ENCODE peak calls at places on chromosomes 5 and 9, in seven cellular contexts. T is smooth muscle cell of the brain vasculature, P is GM23248, J is left ventricle myocardium superior, U is NCI-H1092, H is germinal center, Y is transverse colon. N is an unnamed sample.

GRCh38 chr5:3226171-3226570 is 369.5 kb upstream of the IRX1 start:
- DNase-seq in T (no peak), P (peak; percentile 2), J (peak; percentile 48), U (peak; percentile 66), H (no peak), Y (no peak), N (no peak)

GRCh38 chr9:93918071-93918470 is 37.1 kb downstream of the BARX1 start:
- DNase-seq in T (no peak), P (no peak), J (no peak), U (no peak), H (no peak), Y (no peak), N (no peak)

GRCh38 chr5:172412724-172413260 is 41.5 kb downstream of the SH3PXD2B start:
- DNase-seq in T (peak; percentile 72), P (peak; percentile 98), J (peak; percentile 93), U (no peak), H (no peak), Y (peak; percentile 68), N (no peak)

GRCh38 chr9:129703667-129704355 is 38.4 kb downstream of the PRRX2 start:
- DNase-seq in T (no peak), P (peak; percentile 95), J (no peak), U (no peak), H (no peak), Y (peak; percentile 30), N (no peak)

GRCh38 chr9:94798668-94799067 is 72.2 kb downstream of the AOPEP start:
- DNase-seq in T (no peak), P (no peak), J (no peak), U (no peak), H (no peak), Y (no peak), N (no peak)

GRCh38 chr5:76337949-76338589 is 65.0 kb upstream of the IQGAP2 start:
- DNase-seq in T (peak; percentile 17), P (peak; percentile 42), J (no peak), U (no peak), H (peak; percentile 53), Y (peak; percentile 49), N (no peak)

GRCh38 chr9:116979461-116979860 is 292.4 kb downstream of the TRIM32 start:
- DNase-seq in T (no peak), P (no peak), J (no peak), U (no peak), H (no peak), Y (no peak), N (no peak)

GRCh38 chr5:106290841-106291240 is 1379.9 kb downstream of the EFNA5 start:
- DNase-seq in T (no peak), P (peak; percentile 29), J (no peak), U (no peak), H (no peak), Y (no peak), N (no peak)

GRCh38 chr9:79565245-79565644 is 6.5 kb upstream of the TLE4 start:
- DNase-seq in T (no peak), P (peak; percentile 16), J (no peak), U (no peak), H (no peak), Y (peak; percentile 30), N (no peak)

GRCh38 chr9:123420560-123421210 is 64.7 kb downstream of the CRB2 start:
- DNase-seq in T (no peak), P (no peak), J (no peak), U (no peak), H (no peak), Y (no peak), N (no peak)

GRCh38 chr5:126100767-126101166 is 322.4 kb upstream of the GRAMD2B start:
- DNase-seq in T (no peak), P (peak; percentile 5), J (no peak), U (no peak), H (no peak), Y (no peak), N (no peak)

GRCh38 chr5:81525690-81526089 is 131.8 kb upstream of the ACOT12 start:
- DNase-seq in T (no peak), P (peak; percentile 74), J (no peak), U (no peak), H (no peak), Y (no peak), N (no peak)

GRCh38 chr5:55234171-55234700 is 828 bp upstream of the CCNO start:
- DNase-seq in T (no peak), P (peak; percentile 62), J (no peak), U (peak; percentile 2), H (no peak), Y (peak; percentile 83), N (no peak)

GRCh38 chr9:127746959-127747569 is 12.0 kb upstream of the TOR2A start:
- DNase-seq in T (no peak), P (no peak), J (no peak), U (no peak), H (no peak), Y (no peak), N (no peak)

GRCh38 chr5:180135967-180136641 is 64.5 kb upstream of the RNF130 start:
- DNase-seq in T (no peak), P (no peak), J (peak; percentile 22), U (no peak), H (no peak), Y (no peak), N (peak; percentile 39)

GRCh38 chr5:74762599-74762998 is 4.3 kb downstream of the GFM2 start:
- DNase-seq in T (no peak), P (peak; percentile 65), J (no peak), U (no peak), H (no peak), Y (no peak), N (no peak)

GRCh38 chr5:84376346-84376745 is 8.3 kb downstream of the EDIL3 start:
- DNase-seq in T (no peak), P (no peak), J (no peak), U (no peak), H (no peak), Y (no peak), N (no peak)